ENCODE peak calls at places on chromosome 13, in seven cellular contexts. E is gastrocnemius medialis, I is HCT116, K is heart left ventricle, R is Peyer's patch, S is IMR-90, P is suprapubic skin. C is an unnamed sample.

GRCh38 chr13:45402641-45403040 is 15.5 kb downstream of the SLC25A30 start:
- DNase-seq in I (no peak), K (peak; percentile 53), S (no peak), R (no peak), P (no peak), E (peak; percentile 58), C (no peak)

GRCh38 chr13:94595943-94596574 is at the start of gene TGDS:
- DNase-seq in R (peak; percentile 92), E (peak; percentile 91), S (peak; percentile 91), P (peak; percentile 88), I (peak; percentile 88), K (peak; percentile 95), C (peak; percentile 95)

GRCh38 chr13:43835701-43836100 is 43.8 kb downstream of the CCDC122 start:
- DNase-seq in K (no peak), P (no peak), I (no peak), R (no peak), S (peak; percentile 61), E (no peak), C (no peak)

GRCh38 chr13:111850976-111851375 is 216.0 kb upstream of the SOX1 start:
- DNase-seq in I (no peak), R (no peak), E (no peak), K (no peak), S (no peak), P (no peak), C (no peak)

GRCh38 chr13:24215732-24216131 is 55.2 kb downstream of the SPATA13 start:
- DNase-seq in S (peak; percentile 60), R (no peak), E (no peak), P (no peak), I (no peak), K (peak; percentile 52), C (no peak)

GRCh38 chr13:89490661-89491060 is 1819.5 kb downstream of the SLITRK5 start:
- DNase-seq in E (no peak), I (no peak), R (no peak), P (no peak), S (no peak), K (no peak), C (no peak)

GRCh38 chr13:33150146-33150545 is 133.9 kb downstream of the KL start:
- DNase-seq in K (no peak), R (no peak), S (peak; percentile 60), E (no peak), P (no peak), I (no peak), C (peak; percentile 1)

GRCh38 chr13:29654807-29655547 is 59.5 kb upstream of the SLC7A1 start:
- DNase-seq in K (peak; percentile 26), I (no peak), S (peak; percentile 86), R (no peak), E (no peak), P (no peak), C (no peak)

GRCh38 chr13:80036845-80037504 is 304.0 kb downstream of the SPRY2 start:
- DNase-seq in R (no peak), S (no peak), I (no peak), E (no peak), K (no peak), P (no peak), C (no peak)

GRCh38 chr13:33388254-33388998 is 102.9 kb upstream of the STARD13 start:
- DNase-seq in P (no peak), S (no peak), K (no peak), R (no peak), E (no peak), I (peak; percentile 23), C (no peak)

DNA sequence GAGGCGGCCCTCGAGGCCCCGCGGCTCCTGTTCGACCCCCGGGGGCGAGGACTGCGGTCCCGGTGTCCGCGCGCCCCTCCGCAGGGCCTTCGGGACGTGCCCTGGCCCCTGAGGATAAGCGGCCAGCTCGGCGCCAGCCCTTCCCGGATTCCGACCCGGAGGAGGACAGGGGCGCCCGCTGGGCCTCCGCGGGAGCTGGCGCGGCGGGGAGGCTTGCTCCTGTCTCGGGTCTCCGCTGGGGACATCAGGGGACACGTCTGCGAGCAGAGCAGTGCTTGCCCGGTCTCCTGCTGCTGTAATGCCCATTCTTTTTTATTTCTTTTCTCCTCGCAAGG is 828 bp downstream of the B3GLCT start:
- DNase-seq in P (no peak), S (no peak), K (peak; percentile 75), I (no peak), E (peak; percentile 37), R (peak; percentile 79), C (peak; percentile 83)
- TF ChIP-seq POLR2A in P (no peak), S (no peak), K (peak; percentile 23), I (no peak), E (peak; percentile 3), R (no peak), C (no peak)

DNA sequence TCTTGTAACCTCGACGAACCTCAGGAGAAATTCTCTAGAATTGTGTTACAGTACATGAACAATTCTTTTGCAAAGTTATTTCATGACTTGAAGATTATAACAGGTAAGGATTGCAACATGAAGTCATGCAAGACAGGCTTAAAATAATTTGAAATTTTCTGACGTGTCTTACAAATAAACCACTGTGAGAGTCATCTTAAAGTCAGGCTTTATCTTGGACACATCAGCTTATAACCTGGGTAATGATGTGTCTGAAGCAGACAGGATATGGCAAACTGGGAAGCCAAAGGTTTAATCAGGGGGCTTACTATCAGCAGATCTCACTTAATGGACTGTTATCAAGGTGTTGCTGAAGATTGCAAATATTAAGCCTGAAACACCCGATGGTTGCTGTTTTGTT is 407.8 kb downstream of the KLF5 start:
- DNase-seq in E (no peak), S (no peak), I (no peak), K (no peak), R (no peak), P (no peak), C (peak; percentile 29)
- TF ChIP-seq POLR2A in E (no peak), S (no peak), I (no peak), K (no peak), R (no peak), P (no peak), C (no peak)

GRCh38 chr13:110469597-110469996 is 91.9 kb downstream of the RAB20 start:
- DNase-seq in R (no peak), K (no peak), S (no peak), I (no peak), P (no peak), E (no peak), C (no peak)

GRCh38 chr13:110471156-110471832 is 90.2 kb downstream of the RAB20 start:
- DNase-seq in K (no peak), R (no peak), S (no peak), P (no peak), E (no peak), I (no peak), C (no peak)

GRCh38 chr13:110472904-110473563 is 88.5 kb downstream of the RAB20 start:
- DNase-seq in S (no peak), I (no peak), E (peak; percentile 61), K (no peak), R (no peak), P (no peak), C (no peak)

GRCh38 chr13:110470272-110471009 is 91.1 kb downstream of the RAB20 start:
- DNase-seq in R (no peak), P (no peak), K (no peak), I (no peak), S (no peak), E (no peak), C (no peak)

DNA sequence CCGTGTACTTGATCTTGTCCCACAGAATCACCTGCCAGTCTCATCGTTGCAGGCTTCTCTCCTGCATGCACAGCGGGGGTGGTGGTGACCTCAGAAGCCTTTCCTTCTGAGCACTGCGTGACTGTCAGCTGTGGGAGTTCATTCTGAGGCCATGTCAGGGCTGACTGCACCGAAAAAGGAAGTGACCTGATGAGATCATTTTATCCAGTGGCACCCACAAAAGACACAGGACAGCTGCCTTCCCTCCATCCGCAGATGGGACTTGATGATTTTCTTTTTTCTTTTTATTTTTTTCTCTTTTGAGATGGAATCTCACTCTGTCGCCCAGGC is 89.7 kb downstream of the RAB20 start:
- DNase-seq in R (no peak), S (peak; percentile 37), K (peak; percentile 73), P (no peak), E (peak; percentile 68), I (no peak), C (no peak)
- TF ChIP-seq POLR2A in R (no peak), S (no peak), K (no peak), P (no peak), E (no peak), I (no peak), C (no peak)

DNA sequence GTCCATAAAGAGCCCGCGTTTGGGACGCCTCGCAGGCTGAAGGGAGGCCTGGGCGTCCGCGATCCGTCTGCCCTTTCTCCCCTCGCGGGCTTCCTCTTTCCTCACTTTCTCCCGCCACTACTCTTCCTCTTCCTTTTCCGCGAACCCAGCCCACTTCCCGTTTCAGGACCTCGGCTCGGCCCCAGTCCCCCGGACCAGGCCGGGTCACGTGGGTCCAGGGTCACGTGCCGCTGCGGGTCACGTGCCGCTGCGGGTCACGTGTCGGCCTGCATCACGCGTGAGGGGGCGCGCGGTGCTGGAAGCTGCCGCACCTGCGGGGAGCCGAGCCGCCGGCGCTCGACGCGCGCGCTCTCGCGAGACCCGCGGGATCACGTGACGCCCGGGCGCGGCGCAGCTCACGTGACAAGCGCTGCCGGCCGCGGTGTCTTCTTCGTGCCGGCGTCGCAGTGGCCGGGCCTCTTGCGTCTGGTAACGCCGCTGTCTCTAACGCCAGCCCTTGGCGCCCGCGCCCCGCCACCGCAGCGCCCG is at the start of gene LAMP1:
- DNase-seq in K (peak; percentile 99), I (peak; percentile 91), E (peak; percentile 98), S (peak; percentile 97), P (peak; percentile 99), R (peak; percentile 99), C (peak; percentile 100)
- TF ChIP-seq POLR2A in K (peak; percentile 74), I (no peak), E (peak; percentile 89), S (peak; percentile 74), P (peak; percentile 42), R (peak; percentile 69), C (peak; percentile 79)